ENCODE peak calls at places on chromosomes 11 and 22, in nine cellular contexts. One of them, this sample, is unnamed.

GRCh38 chr11:120334894-120335462 is 1.2 kb upstream of the ARHGEF12 start:
- DNase-seq in osteoblast: peak
- DNase-seq in fibroblast of mammary gland: peak
- DNase-seq in Caco-2: peak
- DNase-seq in AG04449: peak
- DNase-seq in astrocyte of the spinal cord: peak
- DNase-seq in RWPE1: peak
- DNase-seq in brain microvascular endothelial cell: peak
- DNase-seq in tibial artery: peak
- DNase-seq in this sample: peak

GRCh38 chr22:26767351-26767970 is 110.1 kb downstream of the MIAT start:
- DNase-seq in AG04449: no peak
- DNase-seq in tibial artery: no peak
- DNase-seq in RWPE1: no peak
- DNase-seq in brain microvascular endothelial cell: no peak
- DNase-seq in Caco-2: no peak
- DNase-seq in osteoblast: no peak
- DNase-seq in fibroblast of mammary gland: no peak
- DNase-seq in astrocyte of the spinal cord: no peak
- DNase-seq in this sample: no peak

GRCh38 chr11:65506770-65507485 is 8.1 kb downstream of the MALAT1 start:
- DNase-seq in AG04449: peak
- DNase-seq in tibial artery: peak
- DNase-seq in brain microvascular endothelial cell: peak
- DNase-seq in Caco-2: peak
- DNase-seq in RWPE1: peak
- DNase-seq in astrocyte of the spinal cord: peak
- DNase-seq in fibroblast of mammary gland: peak
- DNase-seq in osteoblast: peak
- DNase-seq in this sample: no peak

GRCh38 chr11:92511522-92512203 is 287.0 kb downstream of the FAT3 start:
- DNase-seq in RWPE1: no peak
- DNase-seq in brain microvascular endothelial cell: no peak
- DNase-seq in Caco-2: no peak
- DNase-seq in fibroblast of mammary gland: no peak
- DNase-seq in astrocyte of the spinal cord: no peak
- DNase-seq in osteoblast: no peak
- DNase-seq in tibial artery: no peak
- DNase-seq in AG04449: no peak
- DNase-seq in this sample: no peak

GRCh38 chr11:3094223-3094824 is 37.1 kb upstream of the CARS1 start:
- DNase-seq in RWPE1: no peak
- DNase-seq in Caco-2: no peak
- DNase-seq in AG04449: no peak
- DNase-seq in fibroblast of mammary gland: no peak
- DNase-seq in osteoblast: peak
- DNase-seq in tibial artery: no peak
- DNase-seq in brain microvascular endothelial cell: no peak
- DNase-seq in astrocyte of the spinal cord: no peak
- DNase-seq in this sample: no peak

GRCh38 chr11:102573851-102574250 is 43.3 kb upstream of the MMP7 start:
- DNase-seq in brain microvascular endothelial cell: no peak
- DNase-seq in AG04449: no peak
- DNase-seq in tibial artery: no peak
- DNase-seq in osteoblast: no peak
- DNase-seq in Caco-2: no peak
- DNase-seq in fibroblast of mammary gland: peak
- DNase-seq in astrocyte of the spinal cord: no peak
- DNase-seq in RWPE1: peak
- DNase-seq in this sample: no peak

GRCh38 chr22:38564669-38565068 is 5.3 kb downstream of the DMC1 start:
- DNase-seq in tibial artery: no peak
- DNase-seq in astrocyte of the spinal cord: no peak
- DNase-seq in brain microvascular endothelial cell: no peak
- DNase-seq in fibroblast of mammary gland: peak
- DNase-seq in RWPE1: no peak
- DNase-seq in AG04449: no peak
- DNase-seq in osteoblast: peak
- DNase-seq in Caco-2: no peak
- DNase-seq in this sample: no peak

GRCh38 chr11:28621648-28622215 is 513.5 kb downstream of the METTL15 start:
- DNase-seq in fibroblast of mammary gland: peak
- DNase-seq in astrocyte of the spinal cord: peak
- DNase-seq in RWPE1: no peak
- DNase-seq in Caco-2: no peak
- DNase-seq in tibial artery: no peak
- DNase-seq in osteoblast: peak
- DNase-seq in AG04449: no peak
- DNase-seq in brain microvascular endothelial cell: peak
- DNase-seq in this sample: no peak

GRCh38 chr11:121743285-121743684 is 290.5 kb upstream of the SORL1-AS1 start:
- DNase-seq in astrocyte of the spinal cord: no peak
- DNase-seq in fibroblast of mammary gland: no peak
- DNase-seq in Caco-2: no peak
- DNase-seq in osteoblast: no peak
- DNase-seq in RWPE1: no peak
- DNase-seq in tibial artery: no peak
- DNase-seq in brain microvascular endothelial cell: no peak
- DNase-seq in AG04449: no peak
- DNase-seq in this sample: no peak

GRCh38 chr11:121740902-121741301 is 288.1 kb upstream of the SORL1-AS1 start:
- DNase-seq in tibial artery: no peak
- DNase-seq in AG04449: no peak
- DNase-seq in osteoblast: no peak
- DNase-seq in Caco-2: no peak
- DNase-seq in brain microvascular endothelial cell: no peak
- DNase-seq in fibroblast of mammary gland: no peak
- DNase-seq in astrocyte of the spinal cord: no peak
- DNase-seq in RWPE1: no peak
- DNase-seq in this sample: no peak

GRCh38 chr11:121741316-121741715 is 288.5 kb upstream of the SORL1-AS1 start:
- DNase-seq in RWPE1: no peak
- DNase-seq in AG04449: no peak
- DNase-seq in brain microvascular endothelial cell: no peak
- DNase-seq in tibial artery: no peak
- DNase-seq in fibroblast of mammary gland: peak
- DNase-seq in osteoblast: no peak
- DNase-seq in astrocyte of the spinal cord: peak
- DNase-seq in Caco-2: no peak
- DNase-seq in this sample: no peak

GRCh38 chr11:121741954-121742361 is 289.2 kb upstream of the SORL1-AS1 start:
- DNase-seq in astrocyte of the spinal cord: peak
- DNase-seq in fibroblast of mammary gland: peak
- DNase-seq in osteoblast: no peak
- DNase-seq in tibial artery: peak
- DNase-seq in brain microvascular endothelial cell: peak
- DNase-seq in AG04449: no peak
- DNase-seq in Caco-2: no peak
- DNase-seq in RWPE1: no peak
- DNase-seq in this sample: no peak
- TF ChIP-seq CTCF in astrocyte of the spinal cord: no peak
- TF ChIP-seq CTCF in fibroblast of mammary gland: no peak
- TF ChIP-seq CTCF in osteoblast: no peak
- TF ChIP-seq CTCF in tibial artery: no peak
- TF ChIP-seq CTCF in brain microvascular endothelial cell: no peak
- TF ChIP-seq CTCF in AG04449: no peak
- TF ChIP-seq CTCF in Caco-2: no peak
- TF ChIP-seq CTCF in RWPE1: no peak
- TF ChIP-seq CTCF in this sample: no peak

GRCh38 chr11:9310485-9310884 is 3.9 kb downstream of the TMEM41B start:
- DNase-seq in brain microvascular endothelial cell: no peak
- DNase-seq in tibial artery: no peak
- DNase-seq in Caco-2: no peak
- DNase-seq in fibroblast of mammary gland: no peak
- DNase-seq in astrocyte of the spinal cord: no peak
- DNase-seq in AG04449: no peak
- DNase-seq in osteoblast: no peak
- DNase-seq in RWPE1: no peak
- DNase-seq in this sample: no peak

GRCh38 chr11:9315078-9315688 is 790 bp upstream of the TMEM41B start:
- DNase-seq in AG04449: no peak
- DNase-seq in osteoblast: peak
- DNase-seq in tibial artery: no peak
- DNase-seq in Caco-2: no peak
- DNase-seq in fibroblast of mammary gland: peak
- DNase-seq in brain microvascular endothelial cell: no peak
- DNase-seq in astrocyte of the spinal cord: peak
- DNase-seq in RWPE1: no peak
- DNase-seq in this sample: no peak

GRCh38 chr11:9316334-9316733 is 1.9 kb upstream of the TMEM41B start:
- DNase-seq in brain microvascular endothelial cell: no peak
- DNase-seq in AG04449: no peak
- DNase-seq in astrocyte of the spinal cord: no peak
- DNase-seq in osteoblast: peak
- DNase-seq in Caco-2: no peak
- DNase-seq in RWPE1: no peak
- DNase-seq in fibroblast of mammary gland: no peak
- DNase-seq in tibial artery: no peak
- DNase-seq in this sample: no peak

GRCh38 chr11:9313648-9314290 is 624 bp downstream of the TMEM41B start:
- DNase-seq in AG04449: no peak
- DNase-seq in osteoblast: peak
- DNase-seq in tibial artery: no peak
- DNase-seq in RWPE1: peak
- DNase-seq in brain microvascular endothelial cell: no peak
- DNase-seq in Caco-2: no peak
- DNase-seq in fibroblast of mammary gland: peak
- DNase-seq in astrocyte of the spinal cord: peak
- DNase-seq in this sample: no peak

GRCh38 chr11:9314291-9315077 is at the start of gene TMEM41B:
- DNase-seq in astrocyte of the spinal cord: peak
- DNase-seq in AG04449: peak
- DNase-seq in osteoblast: peak
- DNase-seq in fibroblast of mammary gland: peak
- DNase-seq in Caco-2: peak
- DNase-seq in tibial artery: peak
- DNase-seq in brain microvascular endothelial cell: peak
- DNase-seq in RWPE1: peak
- DNase-seq in this sample: peak
- TF ChIP-seq CTCF in astrocyte of the spinal cord: peak
- TF ChIP-seq CTCF in AG04449: no peak
- TF ChIP-seq CTCF in osteoblast: no peak
- TF ChIP-seq CTCF in fibroblast of mammary gland: no peak
- TF ChIP-seq CTCF in Caco-2: no peak
- TF ChIP-seq CTCF in tibial artery: no peak
- TF ChIP-seq CTCF in brain microvascular endothelial cell: peak
- TF ChIP-seq CTCF in RWPE1: no peak
- TF ChIP-seq CTCF in this sample: no peak

DNA sequence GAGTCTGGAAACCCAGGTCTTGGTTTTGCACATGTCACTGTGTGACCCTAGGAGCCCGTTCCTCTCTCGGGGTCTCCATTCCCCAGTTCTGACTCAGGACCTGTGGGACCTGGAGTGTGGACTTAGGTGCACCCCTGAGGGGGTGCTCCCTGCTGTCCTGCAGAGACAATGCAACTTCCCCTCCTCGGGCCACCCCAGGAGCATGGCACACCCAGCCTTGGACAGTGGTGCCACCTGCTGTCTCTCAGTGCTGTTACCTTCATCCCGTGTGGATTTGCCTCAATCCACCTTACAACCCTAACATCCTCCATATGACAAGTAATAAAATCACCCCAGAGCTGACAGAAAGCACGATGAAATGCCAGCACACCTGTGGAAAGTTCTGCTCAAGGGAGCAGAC is 27.5 kb upstream of the CRYBB3 start:
- DNase-seq in astrocyte of the spinal cord: no peak
- DNase-seq in brain microvascular endothelial cell: no peak
- DNase-seq in AG04449: no peak
- DNase-seq in Caco-2: no peak
- DNase-seq in fibroblast of mammary gland: no peak
- DNase-seq in tibial artery: no peak
- DNase-seq in RWPE1: no peak
- DNase-seq in osteoblast: no peak
- DNase-seq in this sample: no peak
- TF ChIP-seq CTCF in astrocyte of the spinal cord: no peak
- TF ChIP-seq CTCF in brain microvascular endothelial cell: peak
- TF ChIP-seq CTCF in AG04449: no peak
- TF ChIP-seq CTCF in Caco-2: no peak
- TF ChIP-seq CTCF in fibroblast of mammary gland: no peak
- TF ChIP-seq CTCF in tibial artery: peak
- TF ChIP-seq CTCF in RWPE1: no peak
- TF ChIP-seq CTCF in osteoblast: peak
- TF ChIP-seq CTCF in this sample: no peak

GRCh38 chr11:30504468-30504867 is 81.7 kb downstream of the MPPED2 start:
- DNase-seq in AG04449: no peak
- DNase-seq in RWPE1: no peak
- DNase-seq in astrocyte of the spinal cord: no peak
- DNase-seq in osteoblast: no peak
- DNase-seq in fibroblast of mammary gland: no peak
- DNase-seq in brain microvascular endothelial cell: no peak
- DNase-seq in tibial artery: no peak
- DNase-seq in Caco-2: no peak
- DNase-seq in this sample: peak

GRCh38 chr11:30503156-30503555 is 83.0 kb downstream of the MPPED2 start:
- DNase-seq in fibroblast of mammary gland: no peak
- DNase-seq in RWPE1: no peak
- DNase-seq in Caco-2: no peak
- DNase-seq in osteoblast: no peak
- DNase-seq in brain microvascular endothelial cell: no peak
- DNase-seq in tibial artery: no peak
- DNase-seq in AG04449: no peak
- DNase-seq in astrocyte of the spinal cord: no peak
- DNase-seq in this sample: no peak

GRCh38 chr11:30499940-30500339 is 86.2 kb downstream of the MPPED2 start:
- DNase-seq in astrocyte of the spinal cord: no peak
- DNase-seq in Caco-2: no peak
- DNase-seq in fibroblast of mammary gland: no peak
- DNase-seq in brain microvascular endothelial cell: no peak
- DNase-seq in RWPE1: no peak
- DNase-seq in osteoblast: no peak
- DNase-seq in AG04449: no peak
- DNase-seq in tibial artery: no peak
- DNase-seq in this sample: no peak

GRCh38 chr11:30505603-30506002 is 80.5 kb downstream of the MPPED2 start:
- DNase-seq in osteoblast: no peak
- DNase-seq in AG04449: no peak
- DNase-seq in tibial artery: no peak
- DNase-seq in astrocyte of the spinal cord: no peak
- DNase-seq in fibroblast of mammary gland: no peak
- DNase-seq in brain microvascular endothelial cell: no peak
- DNase-seq in Caco-2: no peak
- DNase-seq in RWPE1: no peak
- DNase-seq in this sample: no peak

DNA sequence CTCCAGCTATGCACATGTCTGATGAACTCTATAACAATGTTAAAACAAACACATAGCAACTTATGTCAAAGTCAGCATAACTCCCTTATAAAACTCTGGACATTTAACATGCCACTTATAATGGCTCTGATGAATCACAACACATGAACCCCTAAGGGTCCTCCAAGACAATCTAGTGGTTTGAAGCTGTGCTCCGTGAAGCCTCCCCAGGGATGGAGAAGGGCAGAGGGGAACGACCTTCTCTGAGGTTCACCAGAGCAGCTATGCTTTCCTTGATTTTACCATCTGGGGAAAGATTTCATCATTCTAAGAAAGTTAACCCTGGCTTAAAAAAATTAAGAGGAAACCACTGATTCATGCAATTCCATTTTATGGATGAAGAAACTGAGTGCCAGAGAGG is 84.4 kb downstream of the MPPED2 start:
- DNase-seq in brain microvascular endothelial cell: no peak
- DNase-seq in Caco-2: no peak
- DNase-seq in osteoblast: no peak
- DNase-seq in tibial artery: no peak
- DNase-seq in astrocyte of the spinal cord: no peak
- DNase-seq in RWPE1: no peak
- DNase-seq in fibroblast of mammary gland: no peak
- DNase-seq in AG04449: no peak
- DNase-seq in this sample: no peak
- TF ChIP-seq CTCF in brain microvascular endothelial cell: no peak
- TF ChIP-seq CTCF in Caco-2: no peak
- TF ChIP-seq CTCF in osteoblast: no peak
- TF ChIP-seq CTCF in tibial artery: no peak
- TF ChIP-seq CTCF in astrocyte of the spinal cord: no peak
- TF ChIP-seq CTCF in RWPE1: no peak
- TF ChIP-seq CTCF in fibroblast of mammary gland: no peak
- TF ChIP-seq CTCF in AG04449: no peak
- TF ChIP-seq CTCF in this sample: no peak

This sample was measured in nephron progenitor cell.